ENCODE peak calls at places on chromosomes 5 and 9, in seven cellular contexts. M, A, K, Q, P, O and N are unnamed samples.

GRCh38 chr5:141528401-141528984 is 39.6 kb downstream of the PCDHGC5 start:
- DNase-seq in M (no peak), A (no peak), K (no peak), Q (no peak), P (no peak), O (peak; percentile 67), N (peak; percentile 90)

GRCh38 chr9:137580209-137580957 is 1.7 kb upstream of the DPH7 start:
- DNase-seq in M (no peak), A (no peak), K (no peak), Q (no peak), P (no peak), O (no peak), N (no peak)

GRCh38 chr9:113499876-113500497 is 36.5 kb downstream of the RGS3 start:
- DNase-seq in M (no peak), A (no peak), K (no peak), Q (no peak), P (no peak), O (no peak), N (no peak)

GRCh38 chr5:376951-377325 is 55.4 kb downstream of the AHRR start:
- DNase-seq in M (no peak), A (peak; percentile 4), K (no peak), Q (no peak), P (peak; percentile 30), O (no peak), N (peak; percentile 3)

GRCh38 chr9:95508968-95509850 is 7.6 kb downstream of the PTCH1 start:
- DNase-seq in M (peak; percentile 59), A (peak; percentile 88), K (peak; percentile 90), Q (peak; percentile 69), P (peak; percentile 88), O (peak; percentile 89), N (peak; percentile 88)

GRCh38 chr5:59483971-59484472 is 409.5 kb downstream of the PDE4D start:
- DNase-seq in M (no peak), A (no peak), K (no peak), Q (no peak), P (no peak), O (no peak), N (no peak)

GRCh38 chr9:112200699-112201098 is 25.6 kb upstream of the SUSD1 start:
- DNase-seq in M (no peak), A (no peak), K (no peak), Q (no peak), P (no peak), O (no peak), N (no peak)

GRCh38 chr5:38445374-38446028 is 110.9 kb downstream of the LIFR start:
- DNase-seq in M (no peak), A (no peak), K (no peak), Q (no peak), P (no peak), O (peak; percentile 38), N (peak; percentile 66)

GRCh38 chr9:97849980-97850379 is 3.0 kb upstream of the FOXE1 start:
- DNase-seq in M (no peak), A (no peak), K (no peak), Q (no peak), P (no peak), O (no peak), N (no peak)

GRCh38 chr9:130364619-130365322 is 80.0 kb upstream of the ASS1 start:
- DNase-seq in M (no peak), A (no peak), K (no peak), Q (no peak), P (no peak), O (no peak), N (no peak)

GRCh38 chr9:129195606-129196005 is 17.5 kb upstream of the IER5L start:
- DNase-seq in M (no peak), A (no peak), K (no peak), Q (no peak), P (no peak), O (no peak), N (no peak)

DNA sequence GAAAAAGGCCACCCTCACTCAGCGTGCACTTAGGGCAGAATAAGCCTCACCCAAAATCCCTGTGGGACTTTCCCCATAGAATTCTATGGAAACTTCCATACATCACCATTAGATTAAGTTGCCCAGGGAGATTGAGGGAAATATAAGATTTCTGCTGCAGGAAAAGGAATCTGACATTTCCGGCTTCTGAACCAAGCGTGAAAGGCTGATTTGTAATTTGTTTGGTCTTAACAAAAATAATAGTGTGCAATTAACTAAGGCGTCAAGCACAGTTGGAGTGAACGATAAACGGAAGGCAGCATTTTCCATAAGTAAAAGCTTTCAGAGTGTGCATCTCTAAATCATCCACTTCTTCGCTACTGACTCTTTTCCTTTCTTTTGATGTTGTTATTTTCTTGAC is 14.0 kb downstream of the UBE2QL1 start:
- DNase-seq in M (no peak), A (no peak), K (no peak), Q (no peak), P (no peak), O (no peak), N (no peak)
- H3K4me1 ChIP-seq in M (no peaks in the 10 kb centered on the region), A (no peaks in the 10 kb centered on the region), K (no peaks in the 10 kb centered on the region), Q (no peaks in the 10 kb centered on the region), P (no peaks in the 10 kb centered on the region), O (no peaks in the 10 kb centered on the region), N (no peaks in the 10 kb centered on the region)

GRCh38 chr9:84294551-84294950 is 46.0 kb downstream of the SLC28A3 start:
- DNase-seq in M (no peak), A (no peak), K (no peak), Q (no peak), P (no peak), O (no peak), N (no peak)

GRCh38 chr9:84297162-84297821 is 43.3 kb downstream of the SLC28A3 start:
- DNase-seq in M (no peak), A (no peak), K (no peak), Q (no peak), P (no peak), O (no peak), N (no peak)

GRCh38 chr9:84296146-84296843 is 44.3 kb downstream of the SLC28A3 start:
- DNase-seq in M (peak; percentile 13), A (no peak), K (no peak), Q (no peak), P (no peak), O (no peak), N (no peak)

DNA sequence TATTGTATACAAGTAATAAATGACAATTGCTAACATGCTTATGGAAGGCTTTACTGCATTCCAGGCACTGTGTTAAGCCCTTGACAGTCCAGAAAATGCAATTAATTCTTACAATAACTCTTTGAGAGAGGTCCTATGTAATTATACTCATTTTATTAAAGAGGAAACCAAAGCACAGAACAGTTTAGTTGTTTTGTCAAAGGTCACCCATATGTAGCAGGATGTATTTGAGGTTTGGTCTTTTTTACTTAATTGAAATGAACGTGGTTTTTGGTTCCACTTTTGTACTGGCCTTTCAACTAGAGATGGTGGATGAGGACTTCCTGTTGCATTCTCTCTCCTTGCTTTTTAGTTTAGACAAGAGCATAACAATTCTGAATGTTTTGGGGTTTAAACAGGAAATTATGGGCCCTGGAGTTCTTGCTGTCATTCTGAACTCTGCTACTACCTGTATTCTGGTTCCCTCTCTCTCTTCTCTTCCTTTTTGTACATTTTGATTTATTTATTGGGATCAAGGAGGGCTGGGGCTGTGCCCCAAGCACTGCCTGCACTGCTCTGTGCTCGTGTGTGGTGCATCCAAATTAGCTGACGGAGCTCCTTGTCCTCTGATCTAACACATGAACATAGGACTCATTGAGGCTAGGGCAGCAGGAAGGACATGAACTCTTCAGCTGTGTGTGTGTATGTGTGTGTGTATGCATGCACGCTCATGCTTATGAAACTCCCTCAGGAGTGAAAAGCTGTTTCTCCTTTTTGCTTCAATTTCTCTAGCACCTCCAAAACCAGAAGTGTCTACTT is 47.4 kb downstream of the SLC28A3 start:
- DNase-seq in M (no peak), A (no peak), K (no peak), Q (no peak), P (no peak), O (no peak), N (no peak)
- TF ChIP-seq POLR2A in M (no peak), A (no peak), K (no peak), Q (no peak), P (no peak), O (no peak), N (no peak)

DNA sequence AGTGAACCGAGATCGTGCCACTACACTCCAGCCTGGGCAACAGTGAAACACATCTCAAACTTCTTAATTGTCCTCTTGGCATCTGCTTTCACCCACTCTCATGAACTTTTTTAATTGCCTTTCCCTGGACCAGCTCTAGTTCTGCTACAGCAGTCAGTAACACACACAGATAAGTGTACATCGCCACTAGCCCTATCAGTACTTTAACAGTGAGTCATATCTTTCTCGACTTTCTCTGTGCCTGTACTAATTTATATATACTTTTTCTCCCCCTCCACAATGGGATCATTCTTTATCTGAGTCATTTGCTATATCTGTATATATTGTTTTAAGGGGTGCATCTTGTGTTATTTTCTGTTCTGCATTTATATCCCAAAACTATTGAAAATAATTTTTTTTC is 6.7 kb downstream of the CDC37L1 start:
- DNase-seq in M (no peak), A (no peak), K (no peak), Q (no peak), P (no peak), O (no peak), N (no peak)
- H3K4me1 ChIP-seq in M (peaks cover 6% of the 10 kb centered on the region), A (peaks cover 13% of the 10 kb centered on the region), K (peaks cover 22% of the 10 kb centered on the region), Q (peaks cover 3% of the 10 kb centered on the region), P (peaks cover 8% of the 10 kb centered on the region), O (peaks cover 3% of the 10 kb centered on the region), N (peaks cover 21% of the 10 kb centered on the region)

DNA sequence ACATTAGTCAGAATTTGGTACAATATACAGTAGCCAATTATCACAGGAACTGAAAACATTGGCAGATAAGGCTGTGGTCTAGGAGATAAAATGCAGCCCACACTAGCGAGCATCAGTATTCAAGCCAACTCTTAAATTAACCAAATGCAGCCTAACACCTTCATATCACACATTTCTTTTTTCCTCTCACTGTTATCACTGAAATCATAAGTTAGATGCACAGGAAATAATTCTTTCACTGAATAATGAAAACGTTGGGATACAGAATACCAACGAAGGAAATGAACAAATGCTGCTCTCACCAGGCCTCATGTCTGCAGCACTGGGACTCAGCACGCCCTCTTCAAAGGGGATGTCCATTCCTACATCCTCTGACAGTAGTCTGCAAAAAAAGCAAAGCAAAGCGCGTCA is 109.1 kb upstream of the PCA3 start:
- DNase-seq in M (no peak), A (no peak), K (no peak), Q (no peak), P (no peak), O (no peak), N (no peak)
- TF ChIP-seq POLR2A in M (no peak), A (no peak), K (no peak), Q (no peak), P (no peak), O (no peak), N (no peak)

GRCh38 chr5:74918232-74918669 is 52.1 kb upstream of the FAM169A start:
- DNase-seq in M (no peak), A (no peak), K (no peak), Q (no peak), P (no peak), O (no peak), N (no peak)
- H3K4me1 ChIP-seq in M (peaks cover 17% of the 10 kb centered on the region), A (no peaks in the 10 kb centered on the region), K (no peaks in the 10 kb centered on the region), Q (no peaks in the 10 kb centered on the region), P (no peaks in the 10 kb centered on the region), O (no peaks in the 10 kb centered on the region), N (no peaks in the 10 kb centered on the region)